ENCODE peak calls at places on chromosomes 5 and 9, in five cellular contexts. Y is OCI-LY7, L is WERI-Rb-1, E is IMR-90, K is kidney epithelial cell. P is an unnamed sample.

GRCh38 chr9:78393340-78393739 is 96.4 kb downstream of the PSAT1 start:
- DNase-seq in Y (no peak), L (no peak), E (no peak), K (no peak), P (no peak)

GRCh38 chr9:98992885-98993569 is 49.3 kb downstream of the COL15A1 start:
- DNase-seq in Y (no peak), L (no peak), E (no peak), K (no peak), P (no peak)

GRCh38 chr9:3498691-3499090 is 27.1 kb downstream of the RFX3 start:
- DNase-seq in Y (no peak), L (no peak), E (peak), K (peak), P (peak)

GRCh38 chr5:68315679-68316271 is 100.2 kb downstream of the PIK3R1 start:
- DNase-seq in Y (no peak), L (no peak), E (no peak), K (no peak), P (no peak)

GRCh38 chr5:71778678-71779276 is 59.7 kb downstream of the CARTPT start:
- DNase-seq in Y (peak), L (peak), E (peak), K (no peak), P (peak)

GRCh38 chr5:95925345-95925744 is 36.3 kb downstream of the ELL2 start:
- DNase-seq in Y (no peak), L (no peak), E (no peak), K (no peak), P (no peak)

GRCh38 chr5:96758621-96759020 is 49.1 kb downstream of the ERAP1 start:
- DNase-seq in Y (no peak), L (no peak), E (peak), K (no peak), P (no peak)

GRCh38 chr5:44845777-44846176 is 37.0 kb downstream of the MRPS30 start:
- DNase-seq in Y (no peak), L (no peak), E (no peak), K (no peak), P (no peak)

GRCh38 chr9:105608685-105609598 is 51.0 kb downstream of the FKTN start:
- DNase-seq in Y (peak), L (no peak), E (peak), K (peak), P (peak)

GRCh38 chr9:20684035-20684864 is at the start of gene FOCAD:
- DNase-seq in Y (peak), L (peak), E (peak), K (peak), P (peak)

GRCh38 chr9:113581865-113582697 is 118.6 kb downstream of the RGS3 start:
- DNase-seq in Y (peak), L (no peak), E (peak), K (no peak), P (peak)

GRCh38 chr5:39717186-39717897 is 292.6 kb upstream of the DAB2 start:
- DNase-seq in Y (no peak), L (no peak), E (peak), K (no peak), P (peak)

GRCh38 chr5:179054036-179054785 is 6.0 kb upstream of the ZNF354C start:
- DNase-seq in Y (no peak), L (no peak), E (no peak), K (no peak), P (no peak)

GRCh38 chr5:113293613-113294340 is 141.0 kb downstream of the TSSK1B start:
- DNase-seq in Y (no peak), L (no peak), E (peak), K (no peak), P (peak)

GRCh38 chr5:96031811-96032261 is 70.2 kb upstream of the ELL2 start:
- DNase-seq in Y (no peak), L (no peak), E (peak), K (no peak), P (peak)

GRCh38 chr9:92965759-92966517 is 18.6 kb downstream of the FGD3 start:
- DNase-seq in Y (no peak), L (no peak), E (no peak), K (no peak), P (no peak)

GRCh38 chr5:83567741-83568530 is 96.4 kb downstream of the VCAN start:
- DNase-seq in Y (no peak), L (no peak), E (peak), K (peak), P (peak)

GRCh38 chr9:136858844-136859757 is 7.0 kb downstream of the MAMDC4 start:
- DNase-seq in Y (no peak), L (no peak), E (peak), K (no peak), P (peak)

GRCh38 chr5:167602077-167602476 is 689.4 kb upstream of the WWC1 start:
- DNase-seq in Y (no peak), L (no peak), E (no peak), K (no peak), P (no peak)

GRCh38 chr5:66993448-66993847 is 203.2 kb downstream of the CD180 start:
- DNase-seq in Y (no peak), L (peak), E (no peak), K (no peak), P (no peak)

GRCh38 chr5:17431272-17432050 is 66.6 kb upstream of the TAF11L2 start:
- DNase-seq in Y (peak), L (no peak), E (no peak), K (no peak), P (no peak)

GRCh38 chr5:16025681-16026080 is 153.9 kb downstream of the MARCHF11 start:
- DNase-seq in Y (no peak), L (no peak), E (no peak), K (no peak), P (peak)

GRCh38 chr9:118829334-118829733 is 539.9 kb downstream of the BRINP1 start:
- DNase-seq in Y (no peak), L (no peak), E (no peak), K (peak), P (no peak)

GRCh38 chr5:64690417-64691151 is at the start of gene SHISAL2B:
- DNase-seq in Y (no peak), L (peak), E (no peak), K (no peak), P (peak)

GRCh38 chr5:145834917-145835838 is at the start of gene PRELID2:
- DNase-seq in Y (peak), L (peak), E (peak), K (peak), P (peak)

GRCh38 chr5:173928871-173929574 is 40.9 kb downstream of the CPEB4 start:
- DNase-seq in Y (no peak), L (no peak), E (no peak), K (no peak), P (no peak)

GRCh38 chr5:138668451-138668850 is 84.8 kb upstream of the CTNNA1 start:
- DNase-seq in Y (no peak), L (no peak), E (no peak), K (no peak), P (no peak)

GRCh38 chr5:76724871-76725270 is 8.9 kb downstream of the F2R start:
- DNase-seq in Y (no peak), L (no peak), E (peak), K (peak), P (peak)

GRCh38 chr5:76732405-76733048 is 16.6 kb downstream of the F2R start:
- DNase-seq in Y (no peak), L (no peak), E (no peak), K (no peak), P (no peak)

GRCh38 chr5:76733049-76733417 is 17.1 kb downstream of the F2R start:
- DNase-seq in Y (no peak), L (no peak), E (no peak), K (no peak), P (no peak)

GRCh38 chr5:76728965-76729364 is 13.0 kb downstream of the F2R start:
- DNase-seq in Y (no peak), L (no peak), E (no peak), K (no peak), P (no peak)

GRCh38 chr5:76729373-76730290 is 13.7 kb downstream of the F2R start:
- DNase-seq in Y (no peak), L (no peak), E (no peak), K (no peak), P (no peak)
- TF ChIP-seq CTCF in Y (no peak), L (no peak), E (no peak), K (no peak), P (no peak)

DNA sequence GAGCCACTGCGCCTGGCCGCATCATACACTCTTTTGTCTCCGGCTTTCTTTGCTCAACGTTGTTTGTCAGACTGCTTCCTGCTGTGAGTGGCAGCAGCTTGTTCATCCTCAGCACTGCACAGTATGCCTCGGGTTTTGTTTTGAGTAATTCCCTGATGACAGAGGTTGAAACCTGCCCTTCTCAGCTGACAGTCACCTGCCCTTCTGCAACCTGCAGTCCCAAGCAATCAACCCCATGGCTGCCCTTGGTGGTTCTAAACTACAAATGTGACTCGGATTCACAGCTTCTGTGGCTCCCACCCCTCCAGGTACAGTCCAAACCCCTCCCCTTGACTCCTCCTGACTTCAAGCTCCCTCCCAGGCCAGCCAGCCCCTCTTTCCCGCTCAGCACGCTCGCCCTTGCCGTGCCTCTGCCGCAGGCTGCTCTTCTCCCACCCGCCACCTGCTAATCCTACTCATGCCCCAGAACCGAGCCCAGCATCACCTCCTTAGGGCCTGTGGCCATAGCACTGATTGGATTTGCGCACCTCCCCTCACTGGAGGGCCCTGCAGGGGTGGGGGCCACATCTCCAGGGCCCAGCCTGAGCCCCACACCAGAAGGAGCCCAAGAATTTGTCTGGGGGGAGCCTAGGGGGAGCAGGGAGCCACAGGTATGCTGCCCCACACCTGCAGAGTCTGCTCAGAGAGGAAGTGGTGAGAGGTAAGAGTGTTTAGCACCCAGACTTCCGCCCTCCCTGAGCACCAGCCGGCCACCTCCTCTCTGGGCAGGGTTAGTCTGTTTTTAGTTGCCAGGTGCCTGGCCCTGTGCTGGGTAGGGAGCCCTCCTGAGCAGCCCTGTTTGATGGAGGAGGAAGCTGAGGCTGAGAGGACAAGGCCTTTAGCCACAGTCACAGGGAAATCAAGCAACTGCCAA is 10.1 kb downstream of the EEIG1 start:
- DNase-seq in Y (peak), L (peak), E (no peak), K (no peak), P (no peak)
- TF ChIP-seq CTCF in Y (peak), L (no peak), E (no peak), K (no peak), P (no peak)

DNA sequence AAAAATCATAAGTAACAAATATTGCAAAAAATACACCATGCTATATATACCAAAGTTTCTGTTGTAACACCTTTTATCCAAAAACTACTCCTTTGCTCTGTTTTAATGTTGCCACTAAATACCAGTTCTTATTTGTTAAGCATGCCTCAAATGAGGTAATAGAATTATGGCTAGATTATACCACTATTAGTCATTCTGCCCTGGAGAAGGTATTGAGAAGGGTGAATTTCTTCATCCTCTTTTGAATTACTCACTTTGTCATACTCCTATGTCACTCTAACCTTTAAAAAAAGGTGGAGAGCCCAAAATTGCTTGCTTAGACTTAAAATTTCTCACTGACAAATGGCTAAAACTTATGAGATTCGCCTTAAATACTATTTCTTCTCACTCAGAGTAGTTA is 750.9 kb downstream of the MAT2B start:
- DNase-seq in Y (no peak), L (no peak), E (peak), K (no peak), P (peak)
- TF ChIP-seq CTCF in Y (no peak), L (no peak), E (no peak), K (no peak), P (no peak)

GRCh38 chr5:79772651-79773050 is 83.0 kb downstream of the CMYA5 start:
- DNase-seq in Y (no peak), L (no peak), E (no peak), K (peak), P (no peak)

GRCh38 chr5:79774855-79775237 is 85.2 kb downstream of the CMYA5 start:
- DNase-seq in Y (no peak), L (no peak), E (no peak), K (no peak), P (no peak)

GRCh38 chr5:79771387-79771786 is 81.8 kb downstream of the CMYA5 start:
- DNase-seq in Y (no peak), L (no peak), E (peak), K (peak), P (peak)

GRCh38 chr5:79773612-79774011 is 84.0 kb downstream of the CMYA5 start:
- DNase-seq in Y (no peak), L (no peak), E (no peak), K (no peak), P (no peak)

DNA sequence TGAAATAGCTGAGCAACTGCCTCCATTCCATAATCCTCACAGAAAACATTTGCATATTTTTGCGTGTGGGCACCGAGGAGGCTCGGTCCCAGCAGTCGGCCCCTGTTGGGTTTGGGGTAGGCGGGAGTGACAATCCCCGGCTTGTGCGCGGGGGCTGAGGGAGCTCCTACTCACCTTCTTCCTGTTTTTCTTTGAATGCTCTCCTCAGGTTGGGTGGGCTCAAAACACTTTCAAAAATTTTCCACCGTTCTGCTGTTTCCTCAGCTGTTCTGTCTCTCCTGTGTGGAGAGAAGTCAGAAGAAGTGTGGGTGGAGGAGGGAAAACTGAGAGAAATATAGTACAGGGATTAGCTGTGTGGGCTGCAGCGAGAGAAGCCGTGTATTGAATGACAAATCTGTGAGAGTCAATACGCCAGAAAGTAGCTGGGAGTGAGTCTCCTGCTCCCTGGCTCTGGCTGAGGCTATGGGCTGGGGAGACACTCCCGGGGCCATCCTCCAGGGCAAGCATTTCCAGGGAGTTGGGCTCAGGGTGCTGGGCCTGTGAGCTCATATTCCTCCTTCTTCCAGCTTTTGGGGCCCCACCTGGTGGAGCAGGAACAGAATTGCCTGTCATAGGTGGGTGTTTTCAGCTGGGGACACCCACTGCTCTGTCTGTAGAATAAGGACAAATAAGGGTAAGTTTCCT is 84.7 kb downstream of the CMYA5 start:
- DNase-seq in Y (peak), L (peak), E (peak), K (no peak), P (peak)
- TF ChIP-seq CTCF in Y (peak), L (peak), E (peak), K (peak), P (peak)

DNA sequence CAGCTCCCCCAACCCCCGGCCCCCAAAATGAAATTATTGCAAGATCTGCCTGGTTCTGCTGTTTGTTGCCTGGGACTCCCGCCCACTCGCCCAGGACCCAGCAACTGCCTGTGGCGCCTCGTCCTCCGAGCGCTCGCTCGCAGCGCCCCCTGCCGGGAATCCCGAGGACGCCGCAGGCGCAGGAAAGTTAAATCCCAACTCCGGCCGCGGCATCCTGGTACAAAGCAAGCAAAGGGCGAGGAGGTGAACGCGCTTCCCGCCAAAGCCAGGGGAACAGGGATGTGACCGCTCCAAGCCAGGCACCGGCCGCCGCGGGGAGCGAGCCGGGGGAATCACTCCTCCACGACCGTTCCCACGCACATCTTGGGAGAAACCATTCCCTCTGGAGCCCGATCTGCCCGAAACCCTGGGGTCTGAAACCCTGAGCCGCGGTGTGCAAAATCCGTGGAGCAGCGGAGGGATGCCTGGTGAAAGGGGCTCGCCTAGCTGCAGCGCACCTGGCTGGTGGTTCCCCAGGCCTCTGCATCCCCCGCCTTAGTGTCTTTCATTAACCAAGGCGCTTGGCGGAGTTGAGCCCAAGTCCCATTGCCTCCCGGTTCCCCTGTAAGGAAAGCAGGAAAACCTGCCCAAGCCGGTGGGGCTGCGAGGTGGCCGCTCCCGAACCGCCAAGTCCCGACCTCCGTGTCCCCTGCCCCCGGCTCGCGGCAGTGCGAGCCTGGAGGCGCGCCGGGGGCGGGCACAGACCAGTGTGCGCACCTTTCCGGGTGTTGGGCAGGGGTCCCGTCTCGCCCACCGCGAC is 1.2 kb downstream of the SEMA5A start:
- DNase-seq in Y (no peak), L (peak), E (peak), K (no peak), P (peak)
- TF ChIP-seq CTCF in Y (no peak), L (peak), E (peak), K (peak), P (peak)

GRCh38 chr5:150457112-150457511 is 7.6 kb upstream of the RPS14 start:
- DNase-seq in Y (peak), L (no peak), E (no peak), K (no peak), P (no peak)

GRCh38 chr5:150460781-150461180 is 11.2 kb upstream of the RPS14 start:
- DNase-seq in Y (no peak), L (no peak), E (no peak), K (no peak), P (no peak)

GRCh38 chr5:150461231-150461630 is 11.7 kb upstream of the RPS14 start:
- DNase-seq in Y (peak), L (peak), E (no peak), K (no peak), P (no peak)

GRCh38 chr5:150457562-150458240 is 8.2 kb upstream of the RPS14 start:
- DNase-seq in Y (peak), L (no peak), E (no peak), K (no peak), P (no peak)

GRCh38 chr5:150458819-150459557 is 9.4 kb upstream of the RPS14 start:
- DNase-seq in Y (peak), L (peak), E (peak), K (no peak), P (peak)
- TF ChIP-seq CTCF in Y (peak), L (peak), E (peak), K (peak), P (peak)